ENCODE peak calls at places on chromosomes 7 and 10, in six cellular contexts. P is dorsolateral prefrontal cortex, L is ovary, W is psoas muscle, V is cardiac muscle cell, F is left ventricle myocardium inferior. O is an unnamed sample.

GRCh38 chr10:30052062-30052461 is 7.3 kb downstream of the JCAD start:
- DNase-seq in W (no peak), P (no peak), V (no peak), L (no peak), F (no peak), O (no peak)

GRCh38 chr10:70773965-70774809 is 11.0 kb downstream of the TBATA start:
- DNase-seq in F (no peak), L (no peak), V (no peak), W (no peak), P (no peak), O (no peak)

GRCh38 chr7:157807510-157807909 is 470.7 kb downstream of the DNAJB6 start:
- DNase-seq in L (no peak), V (no peak), P (no peak), F (no peak), W (no peak), O (peak; percentile 53)

GRCh38 chr7:22841954-22842353 is 19.3 kb upstream of the TOMM7 start:
- DNase-seq in W (peak; percentile 78), V (no peak), F (no peak), L (no peak), P (no peak), O (no peak)

GRCh38 chr10:75230600-75231038 is 5.1 kb downstream of the COMTD1 start:
- DNase-seq in L (peak; percentile 90), P (peak; percentile 89), W (peak; percentile 90), V (peak; percentile 92), F (peak; percentile 91), O (peak; percentile 89)

GRCh38 chr10:72794260-72794659 is 99.3 kb upstream of the OIT3 start:
- DNase-seq in P (no peak), F (no peak), V (no peak), L (no peak), W (no peak), O (peak; percentile 29)

GRCh38 chr7:100022621-100023020 is 7.2 kb downstream of the ZKSCAN1 start:
- DNase-seq in P (no peak), F (no peak), L (no peak), V (no peak), W (no peak), O (no peak)

GRCh38 chr10:72251635-72252034 is 22.1 kb upstream of the DDIT4 start:
- DNase-seq in P (no peak), W (no peak), L (no peak), V (no peak), F (no peak), O (no peak)

GRCh38 chr7:34362621-34363020 is 295.4 kb upstream of the NPSR1 start:
- DNase-seq in V (no peak), W (no peak), L (no peak), P (peak; percentile 79), F (no peak), O (no peak)

GRCh38 chr10:10589540-10589939 is 428.1 kb upstream of the CELF2 start:
- DNase-seq in V (no peak), L (no peak), F (no peak), W (no peak), P (no peak), O (peak; percentile 10)

GRCh38 chr10:34911661-34912205 is 96.6 kb upstream of the PARD3 start:
- DNase-seq in V (no peak), F (no peak), L (no peak), P (no peak), W (no peak), O (no peak)

GRCh38 chr7:92025260-92025659 is 84.6 kb downstream of the AKAP9 start:
- DNase-seq in L (no peak), F (no peak), W (no peak), P (no peak), V (no peak), O (no peak)

GRCh38 chr7:2276107-2276506 is 34.1 kb downstream of the NUDT1 start:
- DNase-seq in F (no peak), P (no peak), V (no peak), L (no peak), W (no peak), O (no peak)

GRCh38 chr10:63554666-63555065 is 33.5 kb downstream of the REEP3 start:
- DNase-seq in V (no peak), L (no peak), W (no peak), F (no peak), P (no peak), O (no peak)

GRCh38 chr7:137943132-137943551 is 58.7 kb downstream of the CREB3L2 start:
- DNase-seq in L (peak; percentile 69), V (no peak), P (no peak), F (peak; percentile 34), W (peak; percentile 39), O (no peak)

GRCh38 chr7:151432658-151433521 is 7.1 kb downstream of the CRYGN start:
- DNase-seq in P (no peak), W (no peak), F (no peak), L (peak; percentile 14), V (no peak), O (no peak)

GRCh38 chr10:29583674-29584073 is 51.1 kb downstream of the SVIL start:
- DNase-seq in V (no peak), L (no peak), F (no peak), W (no peak), P (no peak), O (no peak)

GRCh38 chr10:90352288-90352687 is 505.6 kb downstream of the HTR7 start:
- DNase-seq in F (no peak), L (no peak), P (no peak), V (peak; percentile 15), W (no peak), O (no peak)

GRCh38 chr10:10677479-10677878 is 340.2 kb upstream of the CELF2 start:
- DNase-seq in P (no peak), L (peak; percentile 19), V (peak; percentile 69), F (peak; percentile 44), W (peak; percentile 39), O (peak; percentile 44)

GRCh38 chr7:127598318-127598717 is 4.8 kb downstream of the FSCN3 start:
- DNase-seq in V (no peak), F (no peak), L (no peak), W (no peak), P (no peak), O (peak; percentile 44)

GRCh38 chr10:15740261-15740660 is 20.5 kb upstream of the ITGA8 start:
- DNase-seq in P (no peak), L (no peak), V (no peak), F (no peak), W (no peak), O (no peak)

GRCh38 chr10:34814228-34815173 is 595 bp downstream of the PARD3 start:
- DNase-seq in V (peak; percentile 71), L (peak; percentile 72), W (peak; percentile 48), P (no peak), F (peak; percentile 57), O (peak; percentile 54)

GRCh38 chr10:25457552-25457951 is 282.8 kb downstream of the GPR158 start:
- DNase-seq in F (no peak), W (no peak), V (no peak), L (no peak), P (no peak), O (no peak)

GRCh38 chr10:103998803-103999202 is 31.9 kb downstream of the SLK start:
- DNase-seq in W (no peak), L (no peak), V (no peak), F (no peak), P (no peak), O (no peak)

DNA sequence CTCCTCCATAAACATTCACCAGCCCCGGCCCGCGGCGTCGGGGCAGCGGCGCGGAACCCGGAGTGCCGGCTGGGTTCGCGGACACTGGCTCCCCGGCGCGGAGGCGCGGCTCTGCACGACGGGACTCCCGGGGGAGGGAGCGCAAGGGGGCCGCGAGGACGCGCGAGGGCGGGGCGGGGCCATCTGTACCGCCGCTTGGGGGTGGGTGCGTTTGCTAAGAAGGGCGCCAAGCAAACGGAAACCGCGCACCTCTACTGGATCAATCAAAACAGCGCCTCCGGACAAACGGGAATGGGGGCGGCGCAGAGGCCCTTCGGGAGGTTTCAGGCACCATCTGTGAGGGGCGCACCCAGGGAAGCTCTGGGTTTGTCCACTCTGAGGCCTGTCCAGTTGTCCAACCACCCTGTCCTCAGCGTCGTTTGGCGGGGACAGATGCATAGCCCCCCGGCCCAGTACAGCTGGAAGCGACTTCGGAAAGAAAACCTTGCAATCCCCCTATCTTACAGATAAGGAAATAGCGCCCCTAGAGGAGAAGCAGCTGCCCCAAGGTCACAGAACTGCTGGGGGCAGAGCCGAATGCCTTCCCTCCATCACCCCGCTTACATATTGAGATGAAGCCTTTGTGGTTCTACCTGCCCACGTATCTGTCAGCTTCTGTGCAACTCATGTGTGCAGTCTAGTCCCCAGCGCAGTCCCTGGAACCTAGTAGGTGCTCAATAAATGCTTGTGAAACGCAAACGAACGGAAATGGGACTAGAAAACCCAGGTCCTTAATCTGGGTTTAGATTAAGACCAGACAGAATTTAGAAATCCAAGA is 10.7 kb upstream of the SLIT1 start:
- DNase-seq in V (peak; percentile 87), F (peak; percentile 56), P (peak; percentile 33), L (peak; percentile 39), W (peak; percentile 50), O (peak; percentile 78)
- H3K4me3 ChIP-seq in V (peak overlapping the region; percentile 35), F (peak overlapping the region; percentile 63), P (peak overlapping the region; percentile 56), L (peak overlapping the region; percentile 11), W (peak overlapping the region; percentile 70), O (peak overlapping the region; percentile 51)

GRCh38 chr7:27116521-27116946 is 14.0 kb downstream of the HOXA4 start:
- DNase-seq in P (no peak), L (no peak), V (no peak), F (no peak), W (no peak), O (no peak)
- H3K27ac ChIP-seq in P (no peak overlapping the region), L (peak overlapping the region; percentile 76), V (no peak overlapping the region), F (peak overlapping the region; percentile 63), W (peak overlapping the region; percentile 64), O (no peak overlapping the region)

DNA sequence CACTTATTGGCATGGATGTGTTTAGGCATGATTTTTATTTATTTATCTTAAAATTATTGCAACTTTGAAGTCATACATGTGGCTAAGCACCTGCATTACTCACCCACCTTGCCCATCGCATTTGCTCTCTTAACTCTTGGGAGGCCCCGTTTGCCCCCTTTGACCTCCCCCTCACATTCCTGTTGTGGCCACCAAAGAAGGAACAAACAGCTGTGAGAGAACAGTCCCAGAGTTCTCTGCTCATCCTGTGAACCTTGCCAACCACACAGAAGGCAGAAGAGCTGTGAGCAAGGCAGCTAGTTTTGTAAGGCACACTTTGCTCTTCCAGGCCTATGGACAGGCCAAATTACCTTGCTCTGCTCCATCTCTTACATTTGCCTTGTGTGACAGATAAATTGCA is 23.6 kb upstream of the FGL2 start:
- DNase-seq in P (no peak), F (no peak), V (no peak), W (no peak), L (no peak), O (no peak)
- TF ChIP-seq CTCF in P (no peak), F (no peak), V (no peak), W (no peak), L (no peak), O (no peak)

DNA sequence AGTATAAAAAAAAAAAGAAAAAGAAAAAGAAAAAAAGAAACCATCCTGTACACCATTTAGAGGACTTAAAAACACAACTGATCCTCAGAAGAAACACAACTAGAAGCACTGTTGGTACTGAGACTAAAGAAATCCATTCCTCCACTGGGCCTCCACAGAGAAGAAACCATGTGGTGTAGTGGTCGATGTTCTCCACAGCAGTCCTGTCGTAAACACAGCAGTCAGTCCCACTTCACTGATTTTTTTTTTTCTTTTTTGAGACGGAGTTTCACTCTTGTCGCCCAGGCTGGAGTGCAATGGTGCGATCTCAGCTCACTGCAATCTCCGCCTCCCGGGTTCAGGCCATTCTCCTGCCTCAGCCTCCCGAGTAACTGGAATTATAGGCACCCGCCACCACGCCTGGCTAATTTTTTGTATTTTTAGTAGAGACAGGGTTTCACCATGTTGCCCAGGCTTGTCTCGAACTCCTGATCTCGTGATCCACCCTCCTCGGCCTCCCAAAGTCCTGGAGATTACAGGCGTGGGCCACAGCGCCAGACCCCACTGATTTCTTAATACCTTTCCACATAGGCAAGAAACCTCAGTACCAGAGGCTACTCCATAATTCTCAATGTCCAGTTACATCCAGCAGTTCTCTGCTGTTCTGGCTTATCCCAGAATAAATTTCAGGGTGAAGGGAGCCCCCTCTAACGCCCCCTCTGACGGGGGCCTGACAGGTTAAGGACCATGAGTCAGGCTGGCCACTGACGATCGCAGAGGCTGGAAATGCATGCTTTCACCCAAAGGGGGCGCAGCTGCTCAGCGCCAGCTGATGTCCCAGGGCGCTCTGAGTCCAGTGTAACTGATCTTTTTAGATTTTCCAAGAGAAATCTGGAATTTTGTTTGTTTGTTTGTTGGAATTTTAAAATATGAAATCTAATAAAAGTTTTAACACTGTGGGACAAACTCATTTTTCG is 24.8 kb upstream of the FFAR4 start:
- DNase-seq in F (peak; percentile 41), P (no peak), L (no peak), V (peak; percentile 63), W (peak; percentile 40), O (peak; percentile 45)
- H3K4me3 ChIP-seq in F (peak overlapping the region; percentile 56), P (no peak overlapping the region), L (no peak overlapping the region), V (no peak overlapping the region), W (peak overlapping the region; percentile 41), O (no peak overlapping the region)

O was measured in A673.